ENCODE peak calls at places on chromosomes 4 and X, in seven cellular contexts. One of them, this sample, is unnamed. For H3K9me3, the result is how much of the 10 kb centered on the place peaks cover.

GRCh38 chrX:115392871-115393270 is 103.4 kb downstream of the LUZP4 start:
- DNase-seq in fibroblast of lung: no peak
- DNase-seq in aorta: no peak
- DNase-seq in CD8-positive, alpha-beta memory T cell: no peak
- DNase-seq in heart left ventricle: no peak
- DNase-seq in stomach: no peak
- DNase-seq in mammary epithelial cell: no peak
- DNase-seq in this sample: no peak

GRCh38 chr4:61580721-61581377 is 380.7 kb downstream of the ADGRL3 start:
- DNase-seq in heart left ventricle: no peak
- DNase-seq in fibroblast of lung: peak
- DNase-seq in mammary epithelial cell: peak
- DNase-seq in CD8-positive, alpha-beta memory T cell: no peak
- DNase-seq in stomach: no peak
- DNase-seq in aorta: no peak
- DNase-seq in this sample: no peak

GRCh38 chr4:113781439-113782040 is 20.0 kb upstream of the CAMK2D start:
- DNase-seq in aorta: no peak
- DNase-seq in heart left ventricle: no peak
- DNase-seq in CD8-positive, alpha-beta memory T cell: no peak
- DNase-seq in mammary epithelial cell: no peak
- DNase-seq in fibroblast of lung: peak
- DNase-seq in stomach: no peak
- DNase-seq in this sample: no peak

GRCh38 chr4:173182403-173182802 is 13.8 kb downstream of the GALNT7 start:
- DNase-seq in heart left ventricle: no peak
- DNase-seq in aorta: no peak
- DNase-seq in fibroblast of lung: peak
- DNase-seq in stomach: no peak
- DNase-seq in mammary epithelial cell: peak
- DNase-seq in CD8-positive, alpha-beta memory T cell: no peak
- DNase-seq in this sample: no peak

GRCh38 chr4:182255421-182256190 is 12.4 kb downstream of the TENM3 start:
- DNase-seq in mammary epithelial cell: no peak
- DNase-seq in stomach: no peak
- DNase-seq in heart left ventricle: no peak
- DNase-seq in CD8-positive, alpha-beta memory T cell: no peak
- DNase-seq in aorta: no peak
- DNase-seq in fibroblast of lung: no peak
- DNase-seq in this sample: no peak

GRCh38 chr4:179307297-179308136 is 1865.3 kb upstream of the AGA start:
- DNase-seq in aorta: no peak
- DNase-seq in heart left ventricle: no peak
- DNase-seq in mammary epithelial cell: peak
- DNase-seq in CD8-positive, alpha-beta memory T cell: no peak
- DNase-seq in stomach: no peak
- DNase-seq in fibroblast of lung: peak
- DNase-seq in this sample: no peak

GRCh38 chr4:176383273-176384077 is 63.7 kb downstream of the SPCS3 start:
- DNase-seq in fibroblast of lung: peak
- DNase-seq in CD8-positive, alpha-beta memory T cell: no peak
- DNase-seq in heart left ventricle: no peak
- DNase-seq in aorta: no peak
- DNase-seq in stomach: no peak
- DNase-seq in mammary epithelial cell: peak
- DNase-seq in this sample: no peak

GRCh38 chr4:57119054-57119651 is 9.0 kb upstream of the IGFBP7 start:
- DNase-seq in heart left ventricle: peak
- DNase-seq in aorta: peak
- DNase-seq in fibroblast of lung: peak
- DNase-seq in CD8-positive, alpha-beta memory T cell: no peak
- DNase-seq in mammary epithelial cell: peak
- DNase-seq in stomach: no peak
- DNase-seq in this sample: no peak

GRCh38 chr4:52780206-52780605 is 29.0 kb upstream of the ERVMER34-1 start:
- DNase-seq in aorta: no peak
- DNase-seq in mammary epithelial cell: no peak
- DNase-seq in CD8-positive, alpha-beta memory T cell: no peak
- DNase-seq in fibroblast of lung: peak
- DNase-seq in heart left ventricle: peak
- DNase-seq in stomach: no peak
- DNase-seq in this sample: no peak

GRCh38 chrX:68594769-68595168 is 52.7 kb upstream of the STARD8 start:
- DNase-seq in stomach: no peak
- DNase-seq in fibroblast of lung: no peak
- DNase-seq in aorta: no peak
- DNase-seq in CD8-positive, alpha-beta memory T cell: no peak
- DNase-seq in mammary epithelial cell: no peak
- DNase-seq in heart left ventricle: no peak
- DNase-seq in this sample: no peak

GRCh38 chrX:68599256-68600152 is 48.0 kb upstream of the STARD8 start:
- DNase-seq in mammary epithelial cell: no peak
- DNase-seq in fibroblast of lung: peak
- DNase-seq in aorta: no peak
- DNase-seq in heart left ventricle: no peak
- DNase-seq in stomach: no peak
- DNase-seq in CD8-positive, alpha-beta memory T cell: no peak
- DNase-seq in this sample: no peak
- H3K9me3 ChIP-seq in mammary epithelial cell: under half
- H3K9me3 ChIP-seq in fibroblast of lung: under half
- H3K9me3 ChIP-seq in aorta: under half
- H3K9me3 ChIP-seq in heart left ventricle: under half
- H3K9me3 ChIP-seq in stomach: under half
- H3K9me3 ChIP-seq in CD8-positive, alpha-beta memory T cell: under half
- H3K9me3 ChIP-seq in this sample: under half

GRCh38 chr4:47011189-47011518 is 17.8 kb upstream of the GABRA4 start:
- DNase-seq in CD8-positive, alpha-beta memory T cell: no peak
- DNase-seq in heart left ventricle: no peak
- DNase-seq in aorta: no peak
- DNase-seq in mammary epithelial cell: no peak
- DNase-seq in fibroblast of lung: no peak
- DNase-seq in stomach: no peak
- DNase-seq in this sample: no peak
- H3K4me3 ChIP-seq in CD8-positive, alpha-beta memory T cell: peak
- H3K4me3 ChIP-seq in heart left ventricle: no peak
- H3K4me3 ChIP-seq in aorta: no peak
- H3K4me3 ChIP-seq in mammary epithelial cell: no peak
- H3K4me3 ChIP-seq in fibroblast of lung: no peak
- H3K4me3 ChIP-seq in stomach: no peak
- H3K4me3 ChIP-seq in this sample: no peak

GRCh38 chr4:102473476-102473875 is 27.7 kb upstream of the NFKB1 start:
- DNase-seq in fibroblast of lung: no peak
- DNase-seq in CD8-positive, alpha-beta memory T cell: no peak
- DNase-seq in mammary epithelial cell: no peak
- DNase-seq in heart left ventricle: no peak
- DNase-seq in aorta: no peak
- DNase-seq in stomach: no peak
- DNase-seq in this sample: no peak
- H3K9me3 ChIP-seq in fibroblast of lung: under half
- H3K9me3 ChIP-seq in CD8-positive, alpha-beta memory T cell: under half
- H3K9me3 ChIP-seq in mammary epithelial cell: under half
- H3K9me3 ChIP-seq in heart left ventricle: under half
- H3K9me3 ChIP-seq in aorta: under half
- H3K9me3 ChIP-seq in stomach: under half
- H3K9me3 ChIP-seq in this sample: under half

GRCh38 chr4:183659919-183660318 is 826 bp downstream of the TRAPPC11 start:
- DNase-seq in CD8-positive, alpha-beta memory T cell: no peak
- DNase-seq in stomach: no peak
- DNase-seq in heart left ventricle: no peak
- DNase-seq in mammary epithelial cell: peak
- DNase-seq in aorta: no peak
- DNase-seq in fibroblast of lung: no peak
- DNase-seq in this sample: no peak

GRCh38 chr4:183658362-183659028 is 490 bp downstream of the RWDD4 start:
- DNase-seq in stomach: no peak
- DNase-seq in CD8-positive, alpha-beta memory T cell: no peak
- DNase-seq in mammary epithelial cell: peak
- DNase-seq in aorta: peak
- DNase-seq in fibroblast of lung: no peak
- DNase-seq in heart left ventricle: peak
- DNase-seq in this sample: peak

GRCh38 chr4:183659029-183659870 is at the start of the genes RWDD4 and TRAPPC11:
- DNase-seq in heart left ventricle: peak
- DNase-seq in CD8-positive, alpha-beta memory T cell: peak
- DNase-seq in stomach: peak
- DNase-seq in aorta: peak
- DNase-seq in mammary epithelial cell: peak
- DNase-seq in fibroblast of lung: peak
- DNase-seq in this sample: peak

DNA sequence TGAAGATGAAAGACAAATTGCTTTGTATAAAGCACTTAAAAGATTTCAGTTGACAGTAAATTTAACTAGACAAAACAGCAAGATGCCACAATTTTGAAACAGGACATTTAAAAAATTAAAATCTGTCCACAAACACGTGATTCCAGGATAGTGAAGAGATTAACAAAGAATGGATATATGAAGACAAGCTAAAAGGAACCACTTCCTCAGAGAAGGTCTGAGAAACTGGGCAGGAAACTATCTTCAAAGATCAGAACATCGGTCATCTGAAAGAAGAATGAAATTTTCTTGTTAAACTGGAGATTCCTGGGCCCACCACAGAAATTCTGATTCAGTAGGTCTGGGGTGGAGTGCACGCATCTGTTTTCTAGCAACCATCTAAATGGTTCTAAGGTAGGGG is 1.4 kb downstream of the RWDD4 start:
- DNase-seq in mammary epithelial cell: peak
- DNase-seq in CD8-positive, alpha-beta memory T cell: no peak
- DNase-seq in fibroblast of lung: no peak
- DNase-seq in heart left ventricle: no peak
- DNase-seq in stomach: no peak
- DNase-seq in aorta: no peak
- DNase-seq in this sample: no peak
- H3K4me3 ChIP-seq in mammary epithelial cell: peak
- H3K4me3 ChIP-seq in CD8-positive, alpha-beta memory T cell: peak
- H3K4me3 ChIP-seq in fibroblast of lung: peak
- H3K4me3 ChIP-seq in heart left ventricle: peak
- H3K4me3 ChIP-seq in stomach: peak
- H3K4me3 ChIP-seq in aorta: no peak
- H3K4me3 ChIP-seq in this sample: no peak

GRCh38 chrX:143837010-143837409 is 46.9 kb upstream of the UBE2NL start:
- DNase-seq in heart left ventricle: no peak
- DNase-seq in stomach: no peak
- DNase-seq in CD8-positive, alpha-beta memory T cell: no peak
- DNase-seq in fibroblast of lung: no peak
- DNase-seq in aorta: no peak
- DNase-seq in mammary epithelial cell: no peak
- DNase-seq in this sample: no peak
- H3K9me3 ChIP-seq in heart left ventricle: under half
- H3K9me3 ChIP-seq in stomach: under half
- H3K9me3 ChIP-seq in CD8-positive, alpha-beta memory T cell: under half
- H3K9me3 ChIP-seq in fibroblast of lung: under half
- H3K9me3 ChIP-seq in aorta: under half
- H3K9me3 ChIP-seq in mammary epithelial cell: under half
- H3K9me3 ChIP-seq in this sample: under half

GRCh38 chr4:102580463-102580842 is 79.3 kb downstream of the NFKB1 start:
- DNase-seq in CD8-positive, alpha-beta memory T cell: no peak
- DNase-seq in fibroblast of lung: no peak
- DNase-seq in aorta: no peak
- DNase-seq in heart left ventricle: no peak
- DNase-seq in mammary epithelial cell: no peak
- DNase-seq in stomach: no peak
- DNase-seq in this sample: no peak
- H3K4me3 ChIP-seq in CD8-positive, alpha-beta memory T cell: no peak
- H3K4me3 ChIP-seq in fibroblast of lung: no peak
- H3K4me3 ChIP-seq in aorta: no peak
- H3K4me3 ChIP-seq in heart left ventricle: no peak
- H3K4me3 ChIP-seq in mammary epithelial cell: no peak
- H3K4me3 ChIP-seq in stomach: no peak
- H3K4me3 ChIP-seq in this sample: no peak

This sample was measured in right lobe of liver.